ENCODE peak calls at places on chromosomes 5 and 9, in nine cellular contexts. S is C1 segment of cervical spinal cord; U is stimulated activated CD4-positive, alpha-beta T cell treated with anti-CD3 and anti-CD28 coated beads, Interleukin-1b, Interleukin-23, amount 100 ng/mL, for 4 hours; O is AG09309; T is NCI-H146; M is non-pigmented ciliary epithelial cell; J is sigmoid colon; L is RWPE1; H is fibroblast of the aortic adventitia. V is an unnamed sample.

GRCh38 chr5:156920042-156920860 is 42.8 kb downstream of the TIMD4 start:
- DNase-seq in S (no peak), U (no peak), O (no peak), T (no peak), M (no peak), J (no peak), L (no peak), H (no peak), V (no peak)

GRCh38 chr9:87812375-87813118 is 70.1 kb upstream of the SPATA31E1 start:
- DNase-seq in S (no peak), U (peak), O (peak), T (peak), M (peak), J (no peak), L (peak), H (peak), V (peak)

GRCh38 chr5:133967124-133967523 is 1.3 kb downstream of the C5orf15 start:
- DNase-seq in S (no peak), U (no peak), O (no peak), T (no peak), M (no peak), J (no peak), L (no peak), H (peak), V (no peak)

GRCh38 chr9:108776920-108777650 is 78.7 kb downstream of the ACTL7B start:
- DNase-seq in S (no peak), U (no peak), O (no peak), T (peak), M (peak), J (no peak), L (no peak), H (peak), V (no peak)

GRCh38 chr5:43335681-43336080 is 22.5 kb upstream of the HMGCS1 start:
- DNase-seq in S (no peak), U (no peak), O (no peak), T (no peak), M (no peak), J (no peak), L (no peak), H (no peak), V (no peak)

GRCh38 chr9:31137151-31137849 is 1247.1 kb upstream of the ACO1 start:
- DNase-seq in S (no peak), U (no peak), O (no peak), T (no peak), M (peak), J (no peak), L (peak), H (peak), V (peak)

GRCh38 chr9:96868709-96869108 is 14.4 kb upstream of the ZNF782 start:
- DNase-seq in S (no peak), U (no peak), O (no peak), T (no peak), M (no peak), J (no peak), L (no peak), H (no peak), V (no peak)

GRCh38 chr5:151475378-151475777 is 28.0 kb downstream of the SLC36A1 start:
- DNase-seq in S (no peak), U (no peak), O (no peak), T (no peak), M (no peak), J (no peak), L (no peak), H (no peak), V (no peak)

GRCh38 chr9:105672711-105673234 is 10.5 kb downstream of the TAL2 start:
- DNase-seq in S (no peak), U (no peak), O (no peak), T (no peak), M (no peak), J (no peak), L (no peak), H (no peak), V (no peak)

GRCh38 chr5:150514708-150515211 is 6.8 kb downstream of the NDST1 start:
- DNase-seq in S (no peak), U (no peak), O (no peak), T (no peak), M (no peak), J (no peak), L (peak), H (peak), V (no peak)

GRCh38 chr5:142175039-142175438 is 66.5 kb downstream of the NDFIP1 start:
- DNase-seq in S (no peak), U (no peak), O (no peak), T (no peak), M (no peak), J (no peak), L (no peak), H (no peak), V (no peak)

GRCh38 chr5:13613621-13614020 is 330.9 kb downstream of the DNAH5 start:
- DNase-seq in S (no peak), U (no peak), O (no peak), T (no peak), M (no peak), J (no peak), L (no peak), H (no peak), V (no peak)

GRCh38 chr9:72464819-72465218 is 56.6 kb upstream of the TMC1 start:
- DNase-seq in S (no peak), U (no peak), O (no peak), T (no peak), M (no peak), J (no peak), L (no peak), H (no peak), V (no peak)